ENCODE peak calls at places on chromosomes 1 and 21, in nine cellular contexts. One of them, this sample, is unnamed.

GRCh38 chr1:99645199-99645598 is 714 bp upstream of the PALMD start:
- DNase-seq in activated T-helper 1 cell treated with anti-CD3 and anti-CD28 coated beads, Interleukin-2, amount 50 U/mL, for 16 hours: no peak
- DNase-seq in stimulated activated CD4-positive, alpha-beta T cell treated with anti-CD3 and anti-CD28 coated beads, Interleukin-15, amount 100 ng/mL, for 24 hours: no peak
- DNase-seq in foreskin fibroblast: peak
- DNase-seq in amniotic epithelial cell: peak
- DNase-seq in NCI-H2081: no peak
- DNase-seq in stimulated activated CD8-positive, alpha-beta memory T cell treated with anti-CD3 and anti-CD28 coated beads, Interleukin-12 subunit alpha, Interleukin-12 subunit beta, amount 100 ng/mL, for 1 hour: no peak
- DNase-seq in small intestine: no peak
- DNase-seq in fibroblast of lung: peak
- DNase-seq in this sample: no peak

GRCh38 chr1:203643213-203644045 is 16.8 kb downstream of the ATP2B4 start:
- DNase-seq in activated T-helper 1 cell treated with anti-CD3 and anti-CD28 coated beads, Interleukin-2, amount 50 U/mL, for 16 hours: no peak
- DNase-seq in stimulated activated CD4-positive, alpha-beta T cell treated with anti-CD3 and anti-CD28 coated beads, Interleukin-15, amount 100 ng/mL, for 24 hours: no peak
- DNase-seq in foreskin fibroblast: no peak
- DNase-seq in amniotic epithelial cell: peak
- DNase-seq in NCI-H2081: no peak
- DNase-seq in stimulated activated CD8-positive, alpha-beta memory T cell treated with anti-CD3 and anti-CD28 coated beads, Interleukin-12 subunit alpha, Interleukin-12 subunit beta, amount 100 ng/mL, for 1 hour: no peak
- DNase-seq in small intestine: no peak
- DNase-seq in fibroblast of lung: peak
- DNase-seq in this sample: no peak

GRCh38 chr1:102942324-102942723 is 166.0 kb downstream of the COL11A1 start:
- DNase-seq in activated T-helper 1 cell treated with anti-CD3 and anti-CD28 coated beads, Interleukin-2, amount 50 U/mL, for 16 hours: no peak
- DNase-seq in stimulated activated CD4-positive, alpha-beta T cell treated with anti-CD3 and anti-CD28 coated beads, Interleukin-15, amount 100 ng/mL, for 24 hours: no peak
- DNase-seq in foreskin fibroblast: no peak
- DNase-seq in amniotic epithelial cell: peak
- DNase-seq in NCI-H2081: no peak
- DNase-seq in stimulated activated CD8-positive, alpha-beta memory T cell treated with anti-CD3 and anti-CD28 coated beads, Interleukin-12 subunit alpha, Interleukin-12 subunit beta, amount 100 ng/mL, for 1 hour: no peak
- DNase-seq in small intestine: no peak
- DNase-seq in fibroblast of lung: peak
- DNase-seq in this sample: no peak

GRCh38 chr1:214615871-214616270 is 12.9 kb downstream of the CENPF start:
- DNase-seq in activated T-helper 1 cell treated with anti-CD3 and anti-CD28 coated beads, Interleukin-2, amount 50 U/mL, for 16 hours: no peak
- DNase-seq in stimulated activated CD4-positive, alpha-beta T cell treated with anti-CD3 and anti-CD28 coated beads, Interleukin-15, amount 100 ng/mL, for 24 hours: no peak
- DNase-seq in foreskin fibroblast: no peak
- DNase-seq in amniotic epithelial cell: peak
- DNase-seq in NCI-H2081: no peak
- DNase-seq in stimulated activated CD8-positive, alpha-beta memory T cell treated with anti-CD3 and anti-CD28 coated beads, Interleukin-12 subunit alpha, Interleukin-12 subunit beta, amount 100 ng/mL, for 1 hour: no peak
- DNase-seq in small intestine: no peak
- DNase-seq in fibroblast of lung: peak
- DNase-seq in this sample: no peak

GRCh38 chr1:20494609-20495311 is 8.8 kb upstream of the CAMK2N1 start:
- DNase-seq in activated T-helper 1 cell treated with anti-CD3 and anti-CD28 coated beads, Interleukin-2, amount 50 U/mL, for 16 hours: no peak
- DNase-seq in stimulated activated CD4-positive, alpha-beta T cell treated with anti-CD3 and anti-CD28 coated beads, Interleukin-15, amount 100 ng/mL, for 24 hours: no peak
- DNase-seq in foreskin fibroblast: peak
- DNase-seq in amniotic epithelial cell: peak
- DNase-seq in NCI-H2081: no peak
- DNase-seq in stimulated activated CD8-positive, alpha-beta memory T cell treated with anti-CD3 and anti-CD28 coated beads, Interleukin-12 subunit alpha, Interleukin-12 subunit beta, amount 100 ng/mL, for 1 hour: no peak
- DNase-seq in small intestine: no peak
- DNase-seq in fibroblast of lung: peak
- DNase-seq in this sample: no peak

GRCh38 chr1:210362526-210362925 is 33.8 kb downstream of the HHAT start:
- DNase-seq in activated T-helper 1 cell treated with anti-CD3 and anti-CD28 coated beads, Interleukin-2, amount 50 U/mL, for 16 hours: no peak
- DNase-seq in stimulated activated CD4-positive, alpha-beta T cell treated with anti-CD3 and anti-CD28 coated beads, Interleukin-15, amount 100 ng/mL, for 24 hours: no peak
- DNase-seq in foreskin fibroblast: peak
- DNase-seq in amniotic epithelial cell: no peak
- DNase-seq in NCI-H2081: no peak
- DNase-seq in stimulated activated CD8-positive, alpha-beta memory T cell treated with anti-CD3 and anti-CD28 coated beads, Interleukin-12 subunit alpha, Interleukin-12 subunit beta, amount 100 ng/mL, for 1 hour: no peak
- DNase-seq in small intestine: no peak
- DNase-seq in fibroblast of lung: peak
- DNase-seq in this sample: no peak

GRCh38 chr1:94068831-94069648 is 51.9 kb downstream of the ABCA4 start:
- DNase-seq in activated T-helper 1 cell treated with anti-CD3 and anti-CD28 coated beads, Interleukin-2, amount 50 U/mL, for 16 hours: no peak
- DNase-seq in stimulated activated CD4-positive, alpha-beta T cell treated with anti-CD3 and anti-CD28 coated beads, Interleukin-15, amount 100 ng/mL, for 24 hours: no peak
- DNase-seq in foreskin fibroblast: peak
- DNase-seq in amniotic epithelial cell: peak
- DNase-seq in NCI-H2081: peak
- DNase-seq in stimulated activated CD8-positive, alpha-beta memory T cell treated with anti-CD3 and anti-CD28 coated beads, Interleukin-12 subunit alpha, Interleukin-12 subunit beta, amount 100 ng/mL, for 1 hour: no peak
- DNase-seq in small intestine: peak
- DNase-seq in fibroblast of lung: peak
- DNase-seq in this sample: no peak

GRCh38 chr21:42107177-42107880 is 36.2 kb downstream of the UMODL1 start:
- DNase-seq in activated T-helper 1 cell treated with anti-CD3 and anti-CD28 coated beads, Interleukin-2, amount 50 U/mL, for 16 hours: no peak
- DNase-seq in stimulated activated CD4-positive, alpha-beta T cell treated with anti-CD3 and anti-CD28 coated beads, Interleukin-15, amount 100 ng/mL, for 24 hours: no peak
- DNase-seq in foreskin fibroblast: no peak
- DNase-seq in amniotic epithelial cell: no peak
- DNase-seq in NCI-H2081: no peak
- DNase-seq in stimulated activated CD8-positive, alpha-beta memory T cell treated with anti-CD3 and anti-CD28 coated beads, Interleukin-12 subunit alpha, Interleukin-12 subunit beta, amount 100 ng/mL, for 1 hour: no peak
- DNase-seq in small intestine: no peak
- DNase-seq in fibroblast of lung: no peak
- DNase-seq in this sample: no peak

GRCh38 chr1:184061396-184062003 is 10.0 kb downstream of the TSEN15 start:
- DNase-seq in activated T-helper 1 cell treated with anti-CD3 and anti-CD28 coated beads, Interleukin-2, amount 50 U/mL, for 16 hours: no peak
- DNase-seq in stimulated activated CD4-positive, alpha-beta T cell treated with anti-CD3 and anti-CD28 coated beads, Interleukin-15, amount 100 ng/mL, for 24 hours: no peak
- DNase-seq in foreskin fibroblast: peak
- DNase-seq in amniotic epithelial cell: peak
- DNase-seq in NCI-H2081: no peak
- DNase-seq in stimulated activated CD8-positive, alpha-beta memory T cell treated with anti-CD3 and anti-CD28 coated beads, Interleukin-12 subunit alpha, Interleukin-12 subunit beta, amount 100 ng/mL, for 1 hour: no peak
- DNase-seq in small intestine: no peak
- DNase-seq in fibroblast of lung: peak
- DNase-seq in this sample: no peak

GRCh38 chr1:27035344-27035743 is 22.7 kb upstream of the TENT5B start:
- DNase-seq in activated T-helper 1 cell treated with anti-CD3 and anti-CD28 coated beads, Interleukin-2, amount 50 U/mL, for 16 hours: no peak
- DNase-seq in stimulated activated CD4-positive, alpha-beta T cell treated with anti-CD3 and anti-CD28 coated beads, Interleukin-15, amount 100 ng/mL, for 24 hours: no peak
- DNase-seq in foreskin fibroblast: no peak
- DNase-seq in amniotic epithelial cell: no peak
- DNase-seq in NCI-H2081: no peak
- DNase-seq in stimulated activated CD8-positive, alpha-beta memory T cell treated with anti-CD3 and anti-CD28 coated beads, Interleukin-12 subunit alpha, Interleukin-12 subunit beta, amount 100 ng/mL, for 1 hour: no peak
- DNase-seq in small intestine: no peak
- DNase-seq in fibroblast of lung: no peak
- DNase-seq in this sample: no peak

GRCh38 chr1:226549937-226550670 is 1.5 kb downstream of the STUM start:
- DNase-seq in activated T-helper 1 cell treated with anti-CD3 and anti-CD28 coated beads, Interleukin-2, amount 50 U/mL, for 16 hours: no peak
- DNase-seq in stimulated activated CD4-positive, alpha-beta T cell treated with anti-CD3 and anti-CD28 coated beads, Interleukin-15, amount 100 ng/mL, for 24 hours: peak
- DNase-seq in foreskin fibroblast: no peak
- DNase-seq in amniotic epithelial cell: no peak
- DNase-seq in NCI-H2081: peak
- DNase-seq in stimulated activated CD8-positive, alpha-beta memory T cell treated with anti-CD3 and anti-CD28 coated beads, Interleukin-12 subunit alpha, Interleukin-12 subunit beta, amount 100 ng/mL, for 1 hour: no peak
- DNase-seq in small intestine: peak
- DNase-seq in fibroblast of lung: no peak
- DNase-seq in this sample: peak

GRCh38 chr1:239987103-239987745 is 104.5 kb upstream of the FMN2 start:
- DNase-seq in activated T-helper 1 cell treated with anti-CD3 and anti-CD28 coated beads, Interleukin-2, amount 50 U/mL, for 16 hours: no peak
- DNase-seq in stimulated activated CD4-positive, alpha-beta T cell treated with anti-CD3 and anti-CD28 coated beads, Interleukin-15, amount 100 ng/mL, for 24 hours: peak
- DNase-seq in foreskin fibroblast: peak
- DNase-seq in amniotic epithelial cell: peak
- DNase-seq in NCI-H2081: peak
- DNase-seq in stimulated activated CD8-positive, alpha-beta memory T cell treated with anti-CD3 and anti-CD28 coated beads, Interleukin-12 subunit alpha, Interleukin-12 subunit beta, amount 100 ng/mL, for 1 hour: no peak
- DNase-seq in small intestine: peak
- DNase-seq in fibroblast of lung: peak
- DNase-seq in this sample: no peak